ENCODE peak calls at places on chromosome 13, in eight cellular contexts. J is dermis blood vessel endothelial cell, T is HS-27A, V is activated T-cell treated with anti-CD3 and anti-CD28 coated beads for 24 hours, R is left cardiac atrium, Z is fibroblast of gingiva, S is T-helper 17 cell, M is aorta. H is an unnamed sample.

GRCh38 chr13:29887030-29887557 is 36.7 kb upstream of the UBL3 start:
- DNase-seq in J (no peak), T (no peak), V (no peak), R (no peak), Z (no peak), S (no peak), M (no peak), H (no peak)

GRCh38 chr13:73520566-73521290 is 461.9 kb downstream of the KLF5 start:
- DNase-seq in J (no peak), T (no peak), V (no peak), R (no peak), Z (no peak), S (no peak), M (no peak), H (no peak)

GRCh38 chr13:72346716-72347115 is 380.7 kb downstream of the MZT1 start:
- DNase-seq in J (no peak), T (no peak), V (no peak), R (no peak), Z (no peak), S (no peak), M (no peak), H (no peak)

GRCh38 chr13:73228546-73228945 is 169.7 kb downstream of the KLF5 start:
- DNase-seq in J (no peak), T (no peak), V (no peak), R (no peak), Z (no peak), S (no peak), M (no peak), H (no peak)

GRCh38 chr13:100274942-100275506 is 186.1 kb downstream of the PCCA start:
- DNase-seq in J (no peak), T (no peak), V (no peak), R (no peak), Z (no peak), S (no peak), M (no peak), H (no peak)

GRCh38 chr13:113796211-113796875 is 37.3 kb downstream of the TMEM255B start:
- DNase-seq in J (no peak), T (no peak), V (no peak), R (no peak), Z (no peak), S (no peak), M (peak), H (no peak)

GRCh38 chr13:43153436-43154082 is 130.2 kb downstream of the DNAJC15 start:
- DNase-seq in J (no peak), T (peak), V (no peak), R (no peak), Z (peak), S (no peak), M (no peak), H (no peak)

GRCh38 chr13:66563076-66563475 is 667.1 kb downstream of the PCDH9 start:
- DNase-seq in J (no peak), T (no peak), V (no peak), R (no peak), Z (no peak), S (no peak), M (no peak), H (no peak)

GRCh38 chr13:71625183-71625582 is 241.8 kb downstream of the DACH1 start:
- DNase-seq in J (peak), T (no peak), V (no peak), R (no peak), Z (no peak), S (no peak), M (no peak), H (no peak)

GRCh38 chr13:72781461-72782439 is at the start of the genes DIS3 and PIBF1:
- DNase-seq in J (peak), T (peak), V (peak), R (peak), Z (peak), S (peak), M (peak), H (peak)

GRCh38 chr13:57582032-57582431 is 49.5 kb upstream of the PCDH17 start:
- DNase-seq in J (no peak), T (no peak), V (no peak), R (no peak), Z (no peak), S (no peak), M (no peak), H (no peak)

GRCh38 chr13:40271511-40271910 is 394.9 kb downstream of the FOXO1 start:
- DNase-seq in J (peak), T (no peak), V (no peak), R (no peak), Z (no peak), S (no peak), M (no peak), H (no peak)

GRCh38 chr13:72864142-72865035 is 82.5 kb downstream of the PIBF1 start:
- DNase-seq in J (no peak), T (no peak), V (no peak), R (no peak), Z (peak), S (no peak), M (no peak), H (no peak)

GRCh38 chr13:81017525-81018152 is 676.7 kb upstream of the SPRY2 start:
- DNase-seq in J (peak), T (peak), V (no peak), R (no peak), Z (peak), S (no peak), M (no peak), H (peak)

GRCh38 chr13:94550030-94550738 is 45.8 kb downstream of the TGDS start:
- DNase-seq in J (no peak), T (no peak), V (no peak), R (no peak), Z (no peak), S (no peak), M (no peak), H (no peak)

GRCh38 chr13:29707876-29708543 is 112.5 kb upstream of the SLC7A1 start:
- DNase-seq in J (peak), T (peak), V (peak), R (peak), Z (peak), S (no peak), M (peak), H (no peak)

GRCh38 chr13:30026093-30026492 is 175.7 kb upstream of the UBL3 start:
- DNase-seq in J (peak), T (peak), V (no peak), R (no peak), Z (peak), S (no peak), M (no peak), H (no peak)

GRCh38 chr13:32821149-32821688 is 195.0 kb upstream of the KL start:
- DNase-seq in J (no peak), T (no peak), V (no peak), R (no peak), Z (no peak), S (no peak), M (no peak), H (no peak)

GRCh38 chr13:113029487-113030258 is 60.7 kb downstream of the MCF2L start:
- DNase-seq in J (peak), T (no peak), V (peak), R (no peak), Z (no peak), S (peak), M (no peak), H (peak)

GRCh38 chr13:48158915-48159314 is 64.0 kb upstream of the MED4 start:
- DNase-seq in J (no peak), T (no peak), V (no peak), R (no peak), Z (no peak), S (no peak), M (no peak), H (no peak)

GRCh38 chr13:45518525-45519235 is 53.9 kb downstream of the COG3 start:
- DNase-seq in J (no peak), T (no peak), V (no peak), R (no peak), Z (no peak), S (no peak), M (no peak), H (no peak)

GRCh38 chr13:23466144-23467002 is 32.9 kb upstream of the SACS start:
- DNase-seq in J (peak), T (peak), V (peak), R (peak), Z (peak), S (peak), M (peak), H (peak)

GRCh38 chr13:84972907-84973306 is 826.3 kb downstream of the SLITRK6 start:
- DNase-seq in J (no peak), T (no peak), V (no peak), R (no peak), Z (no peak), S (no peak), M (no peak), H (no peak)

GRCh38 chr13:64675256-64675892 is 2554.8 kb downstream of the PCDH9 start:
- DNase-seq in J (no peak), T (peak), V (no peak), R (no peak), Z (peak), S (no peak), M (no peak), H (no peak)

GRCh38 chr13:109990296-109990695 is 203.9 kb upstream of the IRS2 start:
- DNase-seq in J (no peak), T (no peak), V (no peak), R (no peak), Z (no peak), S (no peak), M (no peak), H (no peak)

GRCh38 chr13:69077267-69077666 is 1030.4 kb upstream of the ATXN8OS start:
- DNase-seq in J (no peak), T (no peak), V (no peak), R (no peak), Z (no peak), S (no peak), M (no peak), H (no peak)

GRCh38 chr13:71513414-71514063 is 353.5 kb downstream of the DACH1 start:
- DNase-seq in J (no peak), T (no peak), V (no peak), R (no peak), Z (no peak), S (no peak), M (no peak), H (no peak)

GRCh38 chr13:113022391-113023216 is 53.6 kb downstream of the MCF2L start:
- DNase-seq in J (peak), T (no peak), V (no peak), R (no peak), Z (no peak), S (no peak), M (no peak), H (no peak)

GRCh38 chr13:33401238-33401637 is 115.7 kb upstream of the STARD13 start:
- DNase-seq in J (peak), T (no peak), V (no peak), R (peak), Z (no peak), S (no peak), M (no peak), H (no peak)

GRCh38 chr13:112229992-112230872 is 145.9 kb upstream of the SPACA7 start:
- DNase-seq in J (no peak), T (no peak), V (no peak), R (no peak), Z (no peak), S (no peak), M (no peak), H (no peak)

GRCh38 chr13:30792257-30793000 is 57.1 kb downstream of the ALOX5AP start:
- DNase-seq in J (peak), T (peak), V (no peak), R (peak), Z (peak), S (no peak), M (peak), H (no peak)

GRCh38 chr13:100523994-100524393 is 64.6 kb downstream of the GGACT start:
- DNase-seq in J (no peak), T (no peak), V (no peak), R (no peak), Z (no peak), S (no peak), M (no peak), H (no peak)

GRCh38 chr13:24624801-24625231 is 55.4 kb upstream of the ATP12A start:
- DNase-seq in J (no peak), T (no peak), V (no peak), R (no peak), Z (no peak), S (no peak), M (no peak), H (no peak)

GRCh38 chr13:58051807-58052375 is 420.3 kb downstream of the PCDH17 start:
- DNase-seq in J (no peak), T (no peak), V (no peak), R (no peak), Z (no peak), S (no peak), M (no peak), H (no peak)

GRCh38 chr13:95573226-95573625 is 20.7 kb downstream of the CLDN10 start:
- DNase-seq in J (peak), T (no peak), V (no peak), R (no peak), Z (peak), S (no peak), M (no peak), H (no peak)